ENCODE peak calls at places on chromosome 11, in five cellular contexts. Z is A549; B is fibroblast of lung; R is astrocyte; D is CD8-positive, alpha-beta memory T cell. Q is an unnamed sample.

GRCh38 chr11:74171630-74172465 is 759 bp downstream of the PPME1 start:
- DNase-seq in Z (no peak), B (no peak), R (peak), D (no peak), Q (no peak)

GRCh38 chr11:120568572-120569307 is 57.2 kb downstream of the GRIK4 start:
- DNase-seq in Z (no peak), B (no peak), R (no peak), D (no peak), Q (no peak)

GRCh38 chr11:1326435-1327063 is 17.1 kb upstream of the TOLLIP start:
- DNase-seq in Z (no peak), B (no peak), R (no peak), D (no peak), Q (no peak)

GRCh38 chr11:122755941-122756340 is 82.4 kb upstream of the CRTAM start:
- DNase-seq in Z (no peak), B (no peak), R (no peak), D (no peak), Q (no peak)

GRCh38 chr11:82631722-82632630 is 101.7 kb downstream of the FAM181B start:
- DNase-seq in Z (no peak), B (peak), R (peak), D (no peak), Q (no peak)

GRCh38 chr11:125281831-125282595 is 117.5 kb downstream of the PKNOX2 start:
- DNase-seq in Z (no peak), B (peak), R (no peak), D (no peak), Q (no peak)

GRCh38 chr11:103079833-103080232 is 12.1 kb downstream of the DCUN1D5 start:
- DNase-seq in Z (no peak), B (no peak), R (no peak), D (no peak), Q (no peak)

GRCh38 chr11:20337526-20338154 is 25.9 kb upstream of the HTATIP2 start:
- DNase-seq in Z (peak), B (peak), R (peak), D (no peak), Q (no peak)

GRCh38 chr11:31720225-31720624 is 90.9 kb downstream of the PAX6 start:
- DNase-seq in Z (no peak), B (peak), R (no peak), D (no peak), Q (no peak)

GRCh38 chr11:5705688-5706087 is 16.1 kb downstream of the TRIM22 start:
- DNase-seq in Z (no peak), B (peak), R (peak), D (no peak), Q (no peak)

GRCh38 chr11:3710485-3711259 is 39.5 kb upstream of the CHRNA10 start:
- DNase-seq in Z (no peak), B (peak), R (peak), D (no peak), Q (no peak)

GRCh38 chr11:102225689-102226562 is 91.4 kb upstream of the BIRC3 start:
- DNase-seq in Z (no peak), B (peak), R (peak), D (no peak), Q (no peak)

GRCh38 chr11:67293090-67293489 is 4.0 kb downstream of the ANKRD13D start:
- DNase-seq in Z (no peak), B (peak), R (peak), D (no peak), Q (no peak)

GRCh38 chr11:46554205-46555162 is 39.3 kb downstream of the AMBRA1 start:
- DNase-seq in Z (peak), B (peak), R (peak), D (no peak), Q (no peak)

GRCh38 chr11:79486239-79486984 is 45.6 kb upstream of the TENM4 start:
- DNase-seq in Z (no peak), B (peak), R (no peak), D (no peak), Q (no peak)

GRCh38 chr11:105789579-105789978 is 179.7 kb downstream of the GRIA4 start:
- DNase-seq in Z (no peak), B (no peak), R (no peak), D (no peak), Q (no peak)

GRCh38 chr11:92979176-92979575 is 9.7 kb downstream of the MTNR1B start:
- DNase-seq in Z (no peak), B (peak), R (peak), D (no peak), Q (no peak)

GRCh38 chr11:59225017-59225416 is 12.3 kb upstream of the MPEG1 start:
- DNase-seq in Z (no peak), B (no peak), R (no peak), D (no peak), Q (no peak)

GRCh38 chr11:83007909-83008580 is 63.7 kb downstream of the RAB30 start:
- DNase-seq in Z (no peak), B (peak), R (peak), D (no peak), Q (no peak)

GRCh38 chr11:88016392-88017020 is 158.7 kb downstream of the RAB38 start:
- DNase-seq in Z (peak), B (peak), R (peak), D (peak), Q (peak)

GRCh38 chr11:61602775-61603569 is 22.1 kb upstream of the SYT7 start:
- DNase-seq in Z (no peak), B (peak), R (peak), D (no peak), Q (peak)

GRCh38 chr11:12813371-12814225 is 139.4 kb downstream of the TEAD1 start:
- DNase-seq in Z (peak), B (peak), R (peak), D (no peak), Q (no peak)

GRCh38 chr11:122789916-122790315 is 48.4 kb upstream of the CRTAM start:
- DNase-seq in Z (no peak), B (no peak), R (no peak), D (no peak), Q (no peak)

GRCh38 chr11:129286813-129287212 is 88.8 kb upstream of the BARX2 start:
- DNase-seq in Z (no peak), B (no peak), R (no peak), D (no peak), Q (no peak)

GRCh38 chr11:2300290-2300935 is 1.3 kb downstream of the C11orf21 start:
- DNase-seq in Z (no peak), B (no peak), R (no peak), D (peak), Q (no peak)

GRCh38 chr11:112922606-112923005 is 38.6 kb upstream of the NCAM1 start:
- DNase-seq in Z (no peak), B (no peak), R (no peak), D (no peak), Q (no peak)

GRCh38 chr11:93861808-93862207 is 11.4 kb upstream of the VSTM5 start:
- DNase-seq in Z (no peak), B (no peak), R (no peak), D (no peak), Q (no peak)

GRCh38 chr11:111592491-111592890 is 9.8 kb upstream of the SIK2 start:
- DNase-seq in Z (no peak), B (no peak), R (no peak), D (no peak), Q (no peak)

GRCh38 chr11:18408558-18409242 is 3.4 kb upstream of the LDHC start:
- DNase-seq in Z (no peak), B (no peak), R (no peak), D (no peak), Q (no peak)

GRCh38 chr11:130166457-130166784 is 6.8 kb downstream of the ST14 start:
- DNase-seq in Z (peak), B (peak), R (peak), D (no peak), Q (no peak)

GRCh38 chr11:68200639-68201038 is 12.5 kb downstream of the KMT5B start:
- DNase-seq in Z (no peak), B (peak), R (peak), D (no peak), Q (no peak)

DNA sequence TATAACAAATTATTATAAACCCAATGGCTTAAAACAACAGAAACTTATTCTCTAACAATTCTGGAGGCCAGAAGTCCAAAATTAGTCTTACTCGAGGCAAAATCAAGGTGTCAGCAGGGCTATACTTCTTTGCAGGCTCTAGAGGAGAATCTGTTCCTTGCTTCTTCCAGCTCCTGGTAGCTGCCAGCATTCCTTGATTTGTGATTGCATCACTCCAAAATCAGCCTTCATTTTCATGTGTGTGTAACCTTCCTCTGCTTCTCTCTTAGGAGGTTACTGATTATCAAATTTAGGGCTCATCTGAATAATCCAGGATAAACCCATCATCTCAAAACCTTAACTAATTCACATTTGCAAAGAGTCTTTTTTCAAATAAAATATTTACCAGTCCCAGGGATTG is 23.6 kb downstream of the GALNT18 start:
- DNase-seq in Z (no peak), B (no peak), R (no peak), D (no peak), Q (no peak)
- H3K4me3 ChIP-seq in Z (no peak), B (no peak), R (no peak), D (no peak), Q (no peak)

GRCh38 chr11:44007746-44008501 is 39.9 kb upstream of the ACCSL start:
- DNase-seq in Z (no peak), B (no peak), R (no peak), D (no peak), Q (no peak)
- H3K27ac ChIP-seq in Z (no peak), B (no peak), R (no peak), D (no peak), Q (peak)

DNA sequence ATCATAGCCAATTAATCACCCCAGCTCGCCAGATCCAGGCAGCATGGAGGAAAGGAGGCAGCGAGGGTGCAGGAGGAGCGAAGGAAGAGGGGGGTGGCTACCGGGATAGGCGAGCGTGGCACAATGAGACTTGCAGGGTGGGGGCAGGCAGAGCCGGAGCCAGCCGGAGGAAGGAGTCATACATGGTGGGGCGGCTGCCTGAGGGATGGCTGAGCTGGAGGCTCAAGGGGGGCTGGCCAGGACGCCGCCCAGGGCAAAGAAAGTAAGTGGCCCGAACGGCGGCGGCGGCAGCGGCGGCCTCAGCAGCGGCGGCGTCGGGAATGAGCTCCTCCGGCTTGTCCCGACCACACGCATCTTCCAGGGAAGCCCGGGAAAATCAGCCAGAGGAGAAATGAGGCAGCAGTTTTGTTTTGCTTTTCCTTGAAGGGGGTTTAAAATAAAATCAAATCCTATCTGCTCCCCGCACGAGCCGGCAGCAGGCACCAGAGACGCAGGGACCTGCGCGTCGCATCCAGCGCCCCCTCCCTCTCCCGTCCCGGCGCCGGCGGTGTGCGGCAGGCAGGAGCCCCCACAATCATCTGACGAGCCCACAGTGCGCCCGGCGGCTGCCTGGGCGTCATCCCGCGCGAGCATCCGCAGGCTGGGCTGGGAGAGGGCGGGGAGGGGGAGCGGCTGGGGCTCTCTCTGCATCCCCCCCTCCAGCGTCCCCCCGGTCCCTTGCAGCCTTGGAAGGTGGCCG is 263.6 kb downstream of the CTTN start:
- DNase-seq in Z (no peak), B (peak), R (peak), D (no peak), Q (no peak)
- H3K4me3 ChIP-seq in Z (no peak), B (no peak), R (peak), D (no peak), Q (peak)

GRCh38 chr11:75768909-75769771 is 562 bp downstream of the DGAT2 start:
- DNase-seq in Z (peak), B (no peak), R (no peak), D (no peak), Q (no peak)
- H3K27ac ChIP-seq in Z (peak), B (no peak), R (no peak), D (no peak), Q (peak)

GRCh38 chr11:118620529-118621070 is 13.2 kb downstream of the PHLDB1 start:
- DNase-seq in Z (no peak), B (peak), R (no peak), D (no peak), Q (no peak)
- H3K4me3 ChIP-seq in Z (no peak), B (peak), R (peak), D (no peak), Q (peak)

Q was measured in thoracic aorta.